ENCODE peak calls at places on chromosome 4, in six cellular contexts. One of them, this sample, is unnamed.
A peak's percentile ranks its signal among the peaks of the same experiment; 100 is the strongest.

GRCh38 chr4:94038195-94038594 is 169.5 kb upstream of the SMARCAD1 start:
- DNase-seq in HFFc6: no peak
- DNase-seq in effector memory CD4-positive, alpha-beta T cell: no peak
- DNase-seq in non-pigmented ciliary epithelial cell: no peak
- DNase-seq in SW480: no peak
- DNase-seq in M059J: no peak
- DNase-seq in this sample: no peak

GRCh38 chr4:1024882-1025552 is 13.6 kb downstream of the FGFRL1 start:
- DNase-seq in HFFc6: no peak
- DNase-seq in effector memory CD4-positive, alpha-beta T cell: no peak
- DNase-seq in non-pigmented ciliary epithelial cell: no peak
- DNase-seq in SW480: no peak
- DNase-seq in M059J: no peak
- DNase-seq in this sample: no peak

GRCh38 chr4:43296946-43297528 is 404.5 kb downstream of the GRXCR1 start:
- DNase-seq in HFFc6: no peak
- DNase-seq in effector memory CD4-positive, alpha-beta T cell: no peak
- DNase-seq in non-pigmented ciliary epithelial cell: no peak
- DNase-seq in SW480: no peak
- DNase-seq in M059J: no peak
- DNase-seq in this sample: no peak

GRCh38 chr4:170139764-170140163 is 50.0 kb upstream of the AADAT start:
- DNase-seq in HFFc6: peak; percentile 53
- DNase-seq in effector memory CD4-positive, alpha-beta T cell: no peak
- DNase-seq in non-pigmented ciliary epithelial cell: peak; percentile 36
- DNase-seq in SW480: no peak
- DNase-seq in M059J: peak; percentile 30
- DNase-seq in this sample: no peak

GRCh38 chr4:92175250-92175649 is 128.5 kb upstream of the GRID2 start:
- DNase-seq in HFFc6: no peak
- DNase-seq in effector memory CD4-positive, alpha-beta T cell: no peak
- DNase-seq in non-pigmented ciliary epithelial cell: no peak
- DNase-seq in SW480: no peak
- DNase-seq in M059J: no peak
- DNase-seq in this sample: no peak

GRCh38 chr4:5785806-5786680 is 75.0 kb downstream of the EVC start:
- DNase-seq in HFFc6: peak; percentile 82
- DNase-seq in effector memory CD4-positive, alpha-beta T cell: no peak
- DNase-seq in non-pigmented ciliary epithelial cell: peak; percentile 63
- DNase-seq in SW480: no peak
- DNase-seq in M059J: peak; percentile 57
- DNase-seq in this sample: no peak

GRCh38 chr4:113869743-113870375 is 108.3 kb upstream of the CAMK2D start:
- DNase-seq in HFFc6: peak; percentile 55
- DNase-seq in effector memory CD4-positive, alpha-beta T cell: no peak
- DNase-seq in non-pigmented ciliary epithelial cell: no peak
- DNase-seq in SW480: no peak
- DNase-seq in M059J: peak; percentile 75
- DNase-seq in this sample: peak; percentile 51

GRCh38 chr4:112552668-112553067 is 36.7 kb upstream of the NEUROG2 start:
- DNase-seq in HFFc6: peak; percentile 75
- DNase-seq in effector memory CD4-positive, alpha-beta T cell: no peak
- DNase-seq in non-pigmented ciliary epithelial cell: peak; percentile 31
- DNase-seq in SW480: peak; percentile 14
- DNase-seq in M059J: peak; percentile 49
- DNase-seq in this sample: peak; percentile 81

GRCh38 chr4:17587094-17587822 is 10.3 kb downstream of the LAP3 start:
- DNase-seq in HFFc6: no peak
- DNase-seq in effector memory CD4-positive, alpha-beta T cell: no peak
- DNase-seq in non-pigmented ciliary epithelial cell: no peak
- DNase-seq in SW480: peak; percentile 9
- DNase-seq in M059J: no peak
- DNase-seq in this sample: no peak

GRCh38 chr4:185915817-185916216 is 103.8 kb upstream of the SORBS2 start:
- DNase-seq in HFFc6: no peak
- DNase-seq in effector memory CD4-positive, alpha-beta T cell: no peak
- DNase-seq in non-pigmented ciliary epithelial cell: no peak
- DNase-seq in SW480: no peak
- DNase-seq in M059J: no peak
- DNase-seq in this sample: no peak

GRCh38 chr4:182307746-182308145 is 64.5 kb downstream of the TENM3 start:
- DNase-seq in HFFc6: peak; percentile 97
- DNase-seq in effector memory CD4-positive, alpha-beta T cell: no peak
- DNase-seq in non-pigmented ciliary epithelial cell: peak; percentile 92
- DNase-seq in SW480: peak; percentile 74
- DNase-seq in M059J: peak; percentile 98
- DNase-seq in this sample: peak; percentile 93

GRCh38 chr4:153346563-153346962 is 2.1 kb downstream of the MND1 start:
- DNase-seq in HFFc6: no peak
- DNase-seq in effector memory CD4-positive, alpha-beta T cell: no peak
- DNase-seq in non-pigmented ciliary epithelial cell: no peak
- DNase-seq in SW480: no peak
- DNase-seq in M059J: no peak
- DNase-seq in this sample: peak; percentile 8

GRCh38 chr4:41660350-41660749 is 88.2 kb downstream of the PHOX2B start:
- DNase-seq in HFFc6: no peak
- DNase-seq in effector memory CD4-positive, alpha-beta T cell: no peak
- DNase-seq in non-pigmented ciliary epithelial cell: no peak
- DNase-seq in SW480: no peak
- DNase-seq in M059J: peak; percentile 66
- DNase-seq in this sample: no peak

GRCh38 chr4:87007345-87008181 is 72.8 kb downstream of the AFF1 start:
- DNase-seq in HFFc6: peak; percentile 29
- DNase-seq in effector memory CD4-positive, alpha-beta T cell: peak; percentile 20
- DNase-seq in non-pigmented ciliary epithelial cell: no peak
- DNase-seq in SW480: peak; percentile 58
- DNase-seq in M059J: peak; percentile 61
- DNase-seq in this sample: peak; percentile 52

GRCh38 chr4:158197194-158197593 is 13.1 kb upstream of the TMEM144 start:
- DNase-seq in HFFc6: no peak
- DNase-seq in effector memory CD4-positive, alpha-beta T cell: no peak
- DNase-seq in non-pigmented ciliary epithelial cell: no peak
- DNase-seq in SW480: no peak
- DNase-seq in M059J: no peak
- DNase-seq in this sample: no peak

GRCh38 chr4:152700151-152700550 is 20.4 kb upstream of the TMEM154 start:
- DNase-seq in HFFc6: no peak
- DNase-seq in effector memory CD4-positive, alpha-beta T cell: no peak
- DNase-seq in non-pigmented ciliary epithelial cell: no peak
- DNase-seq in SW480: no peak
- DNase-seq in M059J: no peak
- DNase-seq in this sample: no peak

GRCh38 chr4:101277661-101278060 is 69.7 kb downstream of the PPP3CA start:
- DNase-seq in HFFc6: peak; percentile 74
- DNase-seq in effector memory CD4-positive, alpha-beta T cell: no peak
- DNase-seq in non-pigmented ciliary epithelial cell: peak; percentile 70
- DNase-seq in SW480: no peak
- DNase-seq in M059J: peak; percentile 34
- DNase-seq in this sample: peak; percentile 10

GRCh38 chr4:67685532-67685859 is 15.5 kb downstream of the UBA6 start:
- DNase-seq in HFFc6: no peak
- DNase-seq in effector memory CD4-positive, alpha-beta T cell: no peak
- DNase-seq in non-pigmented ciliary epithelial cell: no peak
- DNase-seq in SW480: no peak
- DNase-seq in M059J: no peak
- DNase-seq in this sample: no peak

GRCh38 chr4:107548211-107548905 is 171.7 kb downstream of the PAPSS1 start:
- DNase-seq in HFFc6: peak; percentile 1
- DNase-seq in effector memory CD4-positive, alpha-beta T cell: no peak
- DNase-seq in non-pigmented ciliary epithelial cell: no peak
- DNase-seq in SW480: no peak
- DNase-seq in M059J: peak; percentile 53
- DNase-seq in this sample: no peak

GRCh38 chr4:94653984-94654609 is 103.7 kb upstream of the BMPR1B start:
- DNase-seq in HFFc6: no peak
- DNase-seq in effector memory CD4-positive, alpha-beta T cell: no peak
- DNase-seq in non-pigmented ciliary epithelial cell: no peak
- DNase-seq in SW480: no peak
- DNase-seq in M059J: no peak
- DNase-seq in this sample: no peak

GRCh38 chr4:33386761-33387160 is 2666.6 kb downstream of the PCDH7 start:
- DNase-seq in HFFc6: no peak
- DNase-seq in effector memory CD4-positive, alpha-beta T cell: no peak
- DNase-seq in non-pigmented ciliary epithelial cell: no peak
- DNase-seq in SW480: no peak
- DNase-seq in M059J: no peak
- DNase-seq in this sample: peak; percentile 8

GRCh38 chr4:2940267-2941137 is 22.7 kb downstream of the NOP14 start:
- DNase-seq in HFFc6: no peak
- DNase-seq in effector memory CD4-positive, alpha-beta T cell: no peak
- DNase-seq in non-pigmented ciliary epithelial cell: no peak
- DNase-seq in SW480: no peak
- DNase-seq in M059J: no peak
- DNase-seq in this sample: no peak

GRCh38 chr4:15910150-15910945 is 28.2 kb downstream of the FGFBP1 start:
- DNase-seq in HFFc6: no peak
- DNase-seq in effector memory CD4-positive, alpha-beta T cell: no peak
- DNase-seq in non-pigmented ciliary epithelial cell: no peak
- DNase-seq in SW480: no peak
- DNase-seq in M059J: no peak
- DNase-seq in this sample: no peak

GRCh38 chr4:74410272-74410671 is 34.7 kb upstream of the AREG start:
- DNase-seq in HFFc6: peak; percentile 24
- DNase-seq in effector memory CD4-positive, alpha-beta T cell: no peak
- DNase-seq in non-pigmented ciliary epithelial cell: no peak
- DNase-seq in SW480: no peak
- DNase-seq in M059J: no peak
- DNase-seq in this sample: no peak

GRCh38 chr4:140116442-140117104 is 37.4 kb downstream of the MAML3 start:
- DNase-seq in HFFc6: peak; percentile 42
- DNase-seq in effector memory CD4-positive, alpha-beta T cell: no peak
- DNase-seq in non-pigmented ciliary epithelial cell: no peak
- DNase-seq in SW480: peak; percentile 16
- DNase-seq in M059J: peak; percentile 83
- DNase-seq in this sample: no peak

GRCh38 chr4:3746701-3747581 is 19.2 kb upstream of the ADRA2C start:
- DNase-seq in HFFc6: no peak
- DNase-seq in effector memory CD4-positive, alpha-beta T cell: no peak
- DNase-seq in non-pigmented ciliary epithelial cell: no peak
- DNase-seq in SW480: no peak
- DNase-seq in M059J: no peak
- DNase-seq in this sample: peak; percentile 4

GRCh38 chr4:75557696-75558095 is 1.8 kb downstream of the ODAPH start:
- DNase-seq in HFFc6: no peak
- DNase-seq in effector memory CD4-positive, alpha-beta T cell: no peak
- DNase-seq in non-pigmented ciliary epithelial cell: no peak
- DNase-seq in SW480: no peak
- DNase-seq in M059J: no peak
- DNase-seq in this sample: no peak

GRCh38 chr4:2412885-2413716 is 5.3 kb downstream of the ZFYVE28 start:
- DNase-seq in HFFc6: peak; percentile 95
- DNase-seq in effector memory CD4-positive, alpha-beta T cell: peak; percentile 92
- DNase-seq in non-pigmented ciliary epithelial cell: peak; percentile 31
- DNase-seq in SW480: peak; percentile 99
- DNase-seq in M059J: peak; percentile 99
- DNase-seq in this sample: peak; percentile 95

GRCh38 chr4:83589283-83589682 is 53.4 kb downstream of the GPAT3 start:
- DNase-seq in HFFc6: no peak
- DNase-seq in effector memory CD4-positive, alpha-beta T cell: no peak
- DNase-seq in non-pigmented ciliary epithelial cell: no peak
- DNase-seq in SW480: no peak
- DNase-seq in M059J: no peak
- DNase-seq in this sample: no peak

This sample was measured in ACHN.